ENCODE peak calls at places on chromosomes 13 and 19, in ten cellular contexts. One of them, this sample, is unnamed.

GRCh38 chr13:77532983-77533382 is 2.5 kb upstream of the SCEL start:
- DNase-seq in GM23248: no peak
- DNase-seq in pancreas: no peak
- DNase-seq in CD8-positive, alpha-beta memory T cell: no peak
- DNase-seq in tibial nerve: no peak
- DNase-seq in psoas muscle: no peak
- DNase-seq in K562: no peak
- DNase-seq in AG09309: no peak
- DNase-seq in mammary epithelial cell: no peak
- DNase-seq in epithelial cell of proximal tubule: no peak
- DNase-seq in this sample: no peak

GRCh38 chr13:81760316-81760715 is 1419.4 kb upstream of the SPRY2 start:
- DNase-seq in GM23248: no peak
- DNase-seq in pancreas: no peak
- DNase-seq in CD8-positive, alpha-beta memory T cell: no peak
- DNase-seq in tibial nerve: no peak
- DNase-seq in psoas muscle: no peak
- DNase-seq in K562: no peak
- DNase-seq in AG09309: no peak
- DNase-seq in mammary epithelial cell: no peak
- DNase-seq in epithelial cell of proximal tubule: no peak
- DNase-seq in this sample: no peak

GRCh38 chr19:52527134-52527953 is at the start of gene ZNF808:
- DNase-seq in GM23248: peak
- DNase-seq in pancreas: peak
- DNase-seq in CD8-positive, alpha-beta memory T cell: peak
- DNase-seq in tibial nerve: peak
- DNase-seq in psoas muscle: peak
- DNase-seq in K562: peak
- DNase-seq in AG09309: peak
- DNase-seq in mammary epithelial cell: peak
- DNase-seq in epithelial cell of proximal tubule: peak
- DNase-seq in this sample: peak

GRCh38 chr13:64154514-64154913 is 2738.9 kb upstream of the PCDH20 start:
- DNase-seq in GM23248: no peak
- DNase-seq in pancreas: no peak
- DNase-seq in CD8-positive, alpha-beta memory T cell: no peak
- DNase-seq in tibial nerve: no peak
- DNase-seq in psoas muscle: no peak
- DNase-seq in K562: no peak
- DNase-seq in AG09309: peak
- DNase-seq in mammary epithelial cell: no peak
- DNase-seq in epithelial cell of proximal tubule: no peak
- DNase-seq in this sample: no peak

GRCh38 chr19:41604831-41605230 is 22.0 kb downstream of the CEACAM4 start:
- DNase-seq in GM23248: no peak
- DNase-seq in pancreas: no peak
- DNase-seq in CD8-positive, alpha-beta memory T cell: no peak
- DNase-seq in tibial nerve: no peak
- DNase-seq in psoas muscle: no peak
- DNase-seq in K562: no peak
- DNase-seq in AG09309: no peak
- DNase-seq in mammary epithelial cell: no peak
- DNase-seq in epithelial cell of proximal tubule: no peak
- DNase-seq in this sample: no peak

GRCh38 chr13:27927444-27928352 is 7.9 kb downstream of the PDX1 start:
- DNase-seq in GM23248: no peak
- DNase-seq in pancreas: no peak
- DNase-seq in CD8-positive, alpha-beta memory T cell: no peak
- DNase-seq in tibial nerve: no peak
- DNase-seq in psoas muscle: no peak
- DNase-seq in K562: no peak
- DNase-seq in AG09309: no peak
- DNase-seq in mammary epithelial cell: no peak
- DNase-seq in epithelial cell of proximal tubule: no peak
- DNase-seq in this sample: no peak

GRCh38 chr13:112833551-112834257 is 135.3 kb upstream of the MCF2L start:
- DNase-seq in GM23248: no peak
- DNase-seq in pancreas: no peak
- DNase-seq in CD8-positive, alpha-beta memory T cell: no peak
- DNase-seq in tibial nerve: no peak
- DNase-seq in psoas muscle: no peak
- DNase-seq in K562: no peak
- DNase-seq in AG09309: no peak
- DNase-seq in mammary epithelial cell: no peak
- DNase-seq in epithelial cell of proximal tubule: no peak
- DNase-seq in this sample: no peak

GRCh38 chr19:8149261-8150094 is at the start of gene FBN3:
- DNase-seq in GM23248: no peak
- DNase-seq in pancreas: no peak
- DNase-seq in CD8-positive, alpha-beta memory T cell: no peak
- DNase-seq in tibial nerve: no peak
- DNase-seq in psoas muscle: no peak
- DNase-seq in K562: peak
- DNase-seq in AG09309: no peak
- DNase-seq in mammary epithelial cell: no peak
- DNase-seq in epithelial cell of proximal tubule: no peak
- DNase-seq in this sample: no peak

GRCh38 chr13:98536729-98537128 is 40.2 kb downstream of the STK24 start:
- DNase-seq in GM23248: no peak
- DNase-seq in pancreas: no peak
- DNase-seq in CD8-positive, alpha-beta memory T cell: no peak
- DNase-seq in tibial nerve: no peak
- DNase-seq in psoas muscle: no peak
- DNase-seq in K562: no peak
- DNase-seq in AG09309: no peak
- DNase-seq in mammary epithelial cell: no peak
- DNase-seq in epithelial cell of proximal tubule: no peak
- DNase-seq in this sample: peak

DNA sequence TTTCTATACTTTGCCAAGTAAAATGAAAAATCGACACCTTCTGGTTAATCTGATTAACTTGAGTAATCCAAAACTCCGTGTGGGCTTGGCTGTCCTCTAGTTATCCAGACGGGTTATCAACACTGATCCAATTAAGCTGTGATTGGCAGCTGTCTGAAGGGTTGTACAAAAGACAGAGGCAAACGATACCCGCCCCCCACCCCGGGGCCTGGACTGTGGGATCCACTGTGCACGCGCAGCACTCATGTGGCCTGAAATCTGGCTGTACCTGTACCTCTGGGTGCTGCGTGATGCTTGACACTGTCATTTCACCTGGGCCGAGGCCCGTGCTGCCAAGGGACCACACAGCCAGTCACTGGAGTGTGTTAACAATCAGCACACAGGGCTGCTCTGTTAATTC is 53.5 kb downstream of the COL4A2 start:
- DNase-seq in GM23248: no peak
- DNase-seq in pancreas: no peak
- DNase-seq in CD8-positive, alpha-beta memory T cell: no peak
- DNase-seq in tibial nerve: no peak
- DNase-seq in psoas muscle: no peak
- DNase-seq in K562: no peak
- DNase-seq in AG09309: no peak
- DNase-seq in mammary epithelial cell: no peak
- DNase-seq in epithelial cell of proximal tubule: no peak
- DNase-seq in this sample: no peak
- H3K4me3 ChIP-seq in GM23248: no peak
- H3K4me3 ChIP-seq in pancreas: no peak
- H3K4me3 ChIP-seq in CD8-positive, alpha-beta memory T cell: no peak
- H3K4me3 ChIP-seq in tibial nerve: no peak
- H3K4me3 ChIP-seq in psoas muscle: no peak
- H3K4me3 ChIP-seq in K562: no peak
- H3K4me3 ChIP-seq in AG09309: no peak
- H3K4me3 ChIP-seq in mammary epithelial cell: no peak
- H3K4me3 ChIP-seq in epithelial cell of proximal tubule: no peak
- H3K4me3 ChIP-seq in this sample: no peak

GRCh38 chr19:504634-505033 is 2.7 kb upstream of the TPGS1 start:
- DNase-seq in GM23248: no peak
- DNase-seq in pancreas: no peak
- DNase-seq in CD8-positive, alpha-beta memory T cell: no peak
- DNase-seq in tibial nerve: no peak
- DNase-seq in psoas muscle: no peak
- DNase-seq in K562: no peak
- DNase-seq in AG09309: no peak
- DNase-seq in mammary epithelial cell: no peak
- DNase-seq in epithelial cell of proximal tubule: no peak
- DNase-seq in this sample: peak

GRCh38 chr19:508204-509150 is 1.2 kb downstream of the TPGS1 start:
- DNase-seq in GM23248: no peak
- DNase-seq in pancreas: no peak
- DNase-seq in CD8-positive, alpha-beta memory T cell: no peak
- DNase-seq in tibial nerve: no peak
- DNase-seq in psoas muscle: no peak
- DNase-seq in K562: no peak
- DNase-seq in AG09309: no peak
- DNase-seq in mammary epithelial cell: no peak
- DNase-seq in epithelial cell of proximal tubule: no peak
- DNase-seq in this sample: peak

GRCh38 chr19:507286-508203 is at the start of gene TPGS1:
- DNase-seq in GM23248: peak
- DNase-seq in pancreas: peak
- DNase-seq in CD8-positive, alpha-beta memory T cell: peak
- DNase-seq in tibial nerve: peak
- DNase-seq in psoas muscle: peak
- DNase-seq in K562: peak
- DNase-seq in AG09309: no peak
- DNase-seq in mammary epithelial cell: peak
- DNase-seq in epithelial cell of proximal tubule: peak
- DNase-seq in this sample: peak

GRCh38 chr19:510606-511100 is 3.4 kb downstream of the TPGS1 start:
- DNase-seq in GM23248: peak
- DNase-seq in pancreas: peak
- DNase-seq in CD8-positive, alpha-beta memory T cell: peak
- DNase-seq in tibial nerve: no peak
- DNase-seq in psoas muscle: peak
- DNase-seq in K562: peak
- DNase-seq in AG09309: no peak
- DNase-seq in mammary epithelial cell: peak
- DNase-seq in epithelial cell of proximal tubule: no peak
- DNase-seq in this sample: peak

GRCh38 chr19:506404-507285 is 652 bp upstream of the TPGS1 start:
- DNase-seq in GM23248: peak
- DNase-seq in pancreas: peak
- DNase-seq in CD8-positive, alpha-beta memory T cell: peak
- DNase-seq in tibial nerve: peak
- DNase-seq in psoas muscle: peak
- DNase-seq in K562: peak
- DNase-seq in AG09309: peak
- DNase-seq in mammary epithelial cell: peak
- DNase-seq in epithelial cell of proximal tubule: peak
- DNase-seq in this sample: peak
- H3K4me3 ChIP-seq in GM23248: peak
- H3K4me3 ChIP-seq in pancreas: peak
- H3K4me3 ChIP-seq in CD8-positive, alpha-beta memory T cell: peak
- H3K4me3 ChIP-seq in tibial nerve: peak
- H3K4me3 ChIP-seq in psoas muscle: peak
- H3K4me3 ChIP-seq in K562: peak
- H3K4me3 ChIP-seq in AG09309: peak
- H3K4me3 ChIP-seq in mammary epithelial cell: peak
- H3K4me3 ChIP-seq in epithelial cell of proximal tubule: peak
- H3K4me3 ChIP-seq in this sample: peak

GRCh38 chr19:31659897-31660210 is 310.6 kb upstream of the TSHZ3 start:
- DNase-seq in GM23248: no peak
- DNase-seq in pancreas: no peak
- DNase-seq in CD8-positive, alpha-beta memory T cell: no peak
- DNase-seq in tibial nerve: no peak
- DNase-seq in psoas muscle: no peak
- DNase-seq in K562: no peak
- DNase-seq in AG09309: no peak
- DNase-seq in mammary epithelial cell: peak
- DNase-seq in epithelial cell of proximal tubule: no peak
- DNase-seq in this sample: no peak
- H3K4me3 ChIP-seq in GM23248: no peak
- H3K4me3 ChIP-seq in pancreas: no peak
- H3K4me3 ChIP-seq in CD8-positive, alpha-beta memory T cell: no peak
- H3K4me3 ChIP-seq in tibial nerve: no peak
- H3K4me3 ChIP-seq in psoas muscle: no peak
- H3K4me3 ChIP-seq in K562: no peak
- H3K4me3 ChIP-seq in AG09309: no peak
- H3K4me3 ChIP-seq in mammary epithelial cell: no peak
- H3K4me3 ChIP-seq in epithelial cell of proximal tubule: no peak
- H3K4me3 ChIP-seq in this sample: no peak

DNA sequence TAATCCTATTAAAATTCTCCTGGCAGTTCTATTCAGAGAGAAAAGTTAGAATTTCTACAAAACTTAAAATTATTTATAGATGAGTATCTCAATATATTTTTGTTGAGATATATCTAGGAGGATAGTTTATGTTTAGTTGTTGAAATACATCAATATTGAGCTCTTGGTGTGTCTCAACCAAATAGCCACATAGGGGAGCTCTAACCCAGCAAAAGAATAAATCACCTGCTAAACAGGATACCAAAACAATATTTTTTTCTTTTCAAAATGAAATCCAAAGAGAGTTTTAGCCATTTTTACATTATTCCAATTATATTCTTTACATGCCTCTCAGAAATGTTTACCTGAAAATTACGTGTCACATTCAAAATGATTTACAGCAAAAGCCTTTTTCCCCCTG is 954.7 kb downstream of the SLITRK6 start:
- DNase-seq in GM23248: no peak
- DNase-seq in pancreas: no peak
- DNase-seq in CD8-positive, alpha-beta memory T cell: no peak
- DNase-seq in tibial nerve: no peak
- DNase-seq in psoas muscle: no peak
- DNase-seq in K562: no peak
- DNase-seq in AG09309: no peak
- DNase-seq in mammary epithelial cell: peak
- DNase-seq in epithelial cell of proximal tubule: no peak
- DNase-seq in this sample: no peak
- H3K4me3 ChIP-seq in GM23248: no peak
- H3K4me3 ChIP-seq in pancreas: no peak
- H3K4me3 ChIP-seq in CD8-positive, alpha-beta memory T cell: no peak
- H3K4me3 ChIP-seq in tibial nerve: no peak
- H3K4me3 ChIP-seq in psoas muscle: no peak
- H3K4me3 ChIP-seq in K562: no peak
- H3K4me3 ChIP-seq in AG09309: no peak
- H3K4me3 ChIP-seq in mammary epithelial cell: no peak
- H3K4me3 ChIP-seq in epithelial cell of proximal tubule: no peak
- H3K4me3 ChIP-seq in this sample: no peak

DNA sequence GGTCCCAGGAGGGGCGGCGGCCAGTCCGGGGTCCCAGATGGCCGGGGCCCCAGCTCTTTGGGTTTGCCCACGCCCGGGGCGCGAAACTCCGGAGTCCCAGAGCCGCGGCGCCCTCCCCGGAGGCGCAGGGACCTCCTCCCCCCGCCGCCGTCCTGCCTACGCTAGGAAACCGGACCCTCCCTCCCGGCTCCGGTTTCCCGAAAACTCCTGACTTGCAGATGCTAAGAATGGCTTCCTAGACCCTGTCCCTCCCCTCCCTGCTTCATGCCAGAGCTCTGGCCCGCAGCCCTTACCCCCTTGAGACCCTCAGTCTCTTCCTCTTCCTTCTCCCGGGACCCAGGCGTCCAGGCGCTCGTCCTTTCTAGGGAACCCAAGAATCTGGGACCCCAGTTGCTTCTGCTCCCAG is 468 bp upstream of the MYBPC2 start:
- DNase-seq in GM23248: peak
- DNase-seq in pancreas: no peak
- DNase-seq in CD8-positive, alpha-beta memory T cell: no peak
- DNase-seq in tibial nerve: no peak
- DNase-seq in psoas muscle: no peak
- DNase-seq in K562: no peak
- DNase-seq in AG09309: no peak
- DNase-seq in mammary epithelial cell: no peak
- DNase-seq in epithelial cell of proximal tubule: no peak
- DNase-seq in this sample: no peak
- H3K4me3 ChIP-seq in GM23248: no peak
- H3K4me3 ChIP-seq in pancreas: peak
- H3K4me3 ChIP-seq in CD8-positive, alpha-beta memory T cell: no peak
- H3K4me3 ChIP-seq in tibial nerve: peak
- H3K4me3 ChIP-seq in psoas muscle: peak
- H3K4me3 ChIP-seq in K562: peak
- H3K4me3 ChIP-seq in AG09309: peak
- H3K4me3 ChIP-seq in mammary epithelial cell: peak
- H3K4me3 ChIP-seq in epithelial cell of proximal tubule: peak
- H3K4me3 ChIP-seq in this sample: peak

GRCh38 chr19:39238209-39238608 is 6.6 kb downstream of the IFNL3 start:
- DNase-seq in GM23248: no peak
- DNase-seq in pancreas: no peak
- DNase-seq in CD8-positive, alpha-beta memory T cell: no peak
- DNase-seq in tibial nerve: no peak
- DNase-seq in psoas muscle: no peak
- DNase-seq in K562: no peak
- DNase-seq in AG09309: no peak
- DNase-seq in mammary epithelial cell: no peak
- DNase-seq in epithelial cell of proximal tubule: no peak
- DNase-seq in this sample: no peak
- H3K4me3 ChIP-seq in GM23248: no peak
- H3K4me3 ChIP-seq in pancreas: peak
- H3K4me3 ChIP-seq in CD8-positive, alpha-beta memory T cell: peak
- H3K4me3 ChIP-seq in tibial nerve: no peak
- H3K4me3 ChIP-seq in psoas muscle: no peak
- H3K4me3 ChIP-seq in K562: no peak
- H3K4me3 ChIP-seq in AG09309: no peak
- H3K4me3 ChIP-seq in mammary epithelial cell: no peak
- H3K4me3 ChIP-seq in epithelial cell of proximal tubule: no peak
- H3K4me3 ChIP-seq in this sample: no peak